ENCODE peak calls at places on chromosomes 7 and 10, in five cellular contexts. Q, Y, X, L and B are unnamed samples.
A peak's percentile ranks its signal among the peaks of the same experiment; 100 is the strongest.

GRCh38 chr7:46633816-46634215 is 712.7 kb upstream of the IGFBP3 start:
- DNase-seq in Q (no peak), Y (no peak), X (no peak), L (no peak), B (no peak)

GRCh38 chr7:42254217-42254616 is 17.2 kb upstream of the GLI3 start:
- DNase-seq in Q (no peak), Y (no peak), X (no peak), L (no peak), B (no peak)

GRCh38 chr10:133359554-133359971 is 1.7 kb upstream of the FUOM start:
- DNase-seq in Q (peak; percentile 85), Y (peak; percentile 91), X (no peak), L (no peak), B (peak; percentile 82)

GRCh38 chr10:76306859-76307258 is 875.4 kb downstream of the LRMDA start:
- DNase-seq in Q (no peak), Y (no peak), X (no peak), L (no peak), B (no peak)

GRCh38 chr10:78224602-78225001 is 190.9 kb downstream of the RPS24 start:
- DNase-seq in Q (no peak), Y (no peak), X (no peak), L (no peak), B (no peak)

GRCh38 chr7:45187089-45187945 is 29.7 kb downstream of the RAMP3 start:
- DNase-seq in Q (no peak), Y (no peak), X (no peak), L (no peak), B (no peak)

GRCh38 chr7:92466682-92467081 is 11.1 kb downstream of the ERVW-1 start:
- DNase-seq in Q (no peak), Y (no peak), X (peak; percentile 72), L (no peak), B (no peak)

GRCh38 chr10:62076872-62077271 is 175.4 kb downstream of the ARID5B start:
- DNase-seq in Q (no peak), Y (no peak), X (peak; percentile 98), L (no peak), B (no peak)

GRCh38 chr7:4299431-4299830 is 382.7 kb upstream of the FOXK1 start:
- DNase-seq in Q (no peak), Y (no peak), X (no peak), L (no peak), B (no peak)

GRCh38 chr10:133106516-133106915 is 18.8 kb downstream of the ADGRA1 start:
- DNase-seq in Q (no peak), Y (peak; percentile 44), X (no peak), L (no peak), B (no peak)

GRCh38 chr7:11985971-11986370 is 154.0 kb upstream of the THSD7A start:
- DNase-seq in Q (no peak), Y (no peak), X (no peak), L (no peak), B (no peak)

GRCh38 chr10:52232561-52233350 is 81.3 kb upstream of the DKK1 start:
- DNase-seq in Q (no peak), Y (no peak), X (no peak), L (no peak), B (peak; percentile 15)

GRCh38 chr7:70805360-70805759 is 326.6 kb upstream of the GALNT17 start:
- DNase-seq in Q (no peak), Y (no peak), X (no peak), L (no peak), B (no peak)

GRCh38 chr10:129552119-129552518 is 85.1 kb downstream of the MGMT start:
- DNase-seq in Q (no peak), Y (peak; percentile 55), X (no peak), L (no peak), B (no peak)

GRCh38 chr7:131621652-131622051 is 65.2 kb upstream of the PODXL start:
- DNase-seq in Q (no peak), Y (no peak), X (no peak), L (no peak), B (no peak)

GRCh38 chr7:11239311-11239710 is 265.6 kb downstream of the PHF14 start:
- DNase-seq in Q (no peak), Y (no peak), X (no peak), L (no peak), B (no peak)

GRCh38 chr7:132504071-132504470 is 72.2 kb downstream of the PLXNA4 start:
- DNase-seq in Q (no peak), Y (no peak), X (no peak), L (no peak), B (no peak)

GRCh38 chr10:71981024-71981867 is 17.1 kb downstream of the CHST3 start:
- DNase-seq in Q (no peak), Y (no peak), X (peak; percentile 32), L (no peak), B (no peak)

GRCh38 chr10:77949167-77949566 is 22.6 kb upstream of the DLG5 start:
- DNase-seq in Q (no peak), Y (no peak), X (peak; percentile 98), L (no peak), B (no peak)

GRCh38 chr7:11428877-11429617 is 403.0 kb downstream of the THSD7A start:
- DNase-seq in Q (no peak), Y (no peak), X (no peak), L (no peak), B (no peak)

GRCh38 chr7:106039486-106040060 is 72.5 kb downstream of the SYPL1 start:
- DNase-seq in Q (no peak), Y (no peak), X (no peak), L (no peak), B (peak; percentile 26)